ENCODE peak calls at places on chromosomes 13 and 19, in ten cellular contexts. One of them, this sample, is unnamed.

GRCh38 chr19:57435062-57435978 is at the start of gene ZNF749:
- DNase-seq in H9: peak; percentile 99
- DNase-seq in AG09319: peak; percentile 90
- DNase-seq in nephron progenitor cell: peak; percentile 95
- DNase-seq in OCI-LY7: peak; percentile 98
- DNase-seq in CD8-positive, alpha-beta T cell: peak; percentile 94
- DNase-seq in fibroblast of mammary gland: peak; percentile 98
- DNase-seq in esophagus squamous epithelium: peak; percentile 97
- DNase-seq in keratinocyte: peak; percentile 94
- DNase-seq in mucosa of descending colon: peak; percentile 97
- DNase-seq in this sample: peak; percentile 95

GRCh38 chr13:74571811-74572210 is 437.6 kb upstream of the KLF12 start:
- DNase-seq in H9: no peak
- DNase-seq in AG09319: no peak
- DNase-seq in nephron progenitor cell: no peak
- DNase-seq in OCI-LY7: no peak
- DNase-seq in CD8-positive, alpha-beta T cell: no peak
- DNase-seq in fibroblast of mammary gland: no peak
- DNase-seq in esophagus squamous epithelium: no peak
- DNase-seq in keratinocyte: no peak
- DNase-seq in mucosa of descending colon: no peak
- DNase-seq in this sample: no peak

GRCh38 chr19:45206328-45206727 is 27.7 kb downstream of the BLOC1S3 start:
- DNase-seq in H9: no peak
- DNase-seq in AG09319: no peak
- DNase-seq in nephron progenitor cell: no peak
- DNase-seq in OCI-LY7: no peak
- DNase-seq in CD8-positive, alpha-beta T cell: no peak
- DNase-seq in fibroblast of mammary gland: no peak
- DNase-seq in esophagus squamous epithelium: no peak
- DNase-seq in keratinocyte: no peak
- DNase-seq in mucosa of descending colon: no peak
- DNase-seq in this sample: no peak

GRCh38 chr13:59677966-59678814 is 485.5 kb downstream of the DIAPH3 start:
- DNase-seq in H9: no peak
- DNase-seq in AG09319: peak; percentile 22
- DNase-seq in nephron progenitor cell: no peak
- DNase-seq in OCI-LY7: peak; percentile 22
- DNase-seq in CD8-positive, alpha-beta T cell: no peak
- DNase-seq in fibroblast of mammary gland: peak; percentile 67
- DNase-seq in esophagus squamous epithelium: no peak
- DNase-seq in keratinocyte: peak; percentile 5
- DNase-seq in mucosa of descending colon: no peak
- DNase-seq in this sample: peak; percentile 25

GRCh38 chr19:1259206-1259872 is 9.8 kb upstream of the CIRBP start:
- DNase-seq in H9: peak; percentile 90
- DNase-seq in AG09319: no peak
- DNase-seq in nephron progenitor cell: peak; percentile 74
- DNase-seq in OCI-LY7: peak; percentile 79
- DNase-seq in CD8-positive, alpha-beta T cell: peak; percentile 65
- DNase-seq in fibroblast of mammary gland: peak; percentile 68
- DNase-seq in esophagus squamous epithelium: no peak
- DNase-seq in keratinocyte: no peak
- DNase-seq in mucosa of descending colon: peak; percentile 95
- DNase-seq in this sample: peak; percentile 77

GRCh38 chr13:45055902-45056648 is 64.2 kb upstream of the GTF2F2 start:
- DNase-seq in H9: no peak
- DNase-seq in AG09319: peak; percentile 19
- DNase-seq in nephron progenitor cell: no peak
- DNase-seq in OCI-LY7: no peak
- DNase-seq in CD8-positive, alpha-beta T cell: no peak
- DNase-seq in fibroblast of mammary gland: peak; percentile 90
- DNase-seq in esophagus squamous epithelium: no peak
- DNase-seq in keratinocyte: peak; percentile 69
- DNase-seq in mucosa of descending colon: no peak
- DNase-seq in this sample: no peak

GRCh38 chr13:112464720-112465119 is 88.6 kb downstream of the SPACA7 start:
- DNase-seq in H9: no peak
- DNase-seq in AG09319: no peak
- DNase-seq in nephron progenitor cell: no peak
- DNase-seq in OCI-LY7: no peak
- DNase-seq in CD8-positive, alpha-beta T cell: no peak
- DNase-seq in fibroblast of mammary gland: no peak
- DNase-seq in esophagus squamous epithelium: no peak
- DNase-seq in keratinocyte: no peak
- DNase-seq in mucosa of descending colon: peak; percentile 15
- DNase-seq in this sample: no peak

GRCh38 chr19:8641908-8642547 is 11.6 kb downstream of the NFILZ start:
- DNase-seq in H9: no peak
- DNase-seq in AG09319: no peak
- DNase-seq in nephron progenitor cell: no peak
- DNase-seq in OCI-LY7: peak; percentile 25
- DNase-seq in CD8-positive, alpha-beta T cell: no peak
- DNase-seq in fibroblast of mammary gland: peak; percentile 64
- DNase-seq in esophagus squamous epithelium: no peak
- DNase-seq in keratinocyte: no peak
- DNase-seq in mucosa of descending colon: no peak
- DNase-seq in this sample: peak; percentile 53

GRCh38 chr13:34654203-34654602 is 287.9 kb upstream of the NBEA start:
- DNase-seq in H9: no peak
- DNase-seq in AG09319: no peak
- DNase-seq in nephron progenitor cell: no peak
- DNase-seq in OCI-LY7: no peak
- DNase-seq in CD8-positive, alpha-beta T cell: no peak
- DNase-seq in fibroblast of mammary gland: peak; percentile 18
- DNase-seq in esophagus squamous epithelium: no peak
- DNase-seq in keratinocyte: no peak
- DNase-seq in mucosa of descending colon: no peak
- DNase-seq in this sample: no peak

GRCh38 chr13:30705672-30706071 is 29.7 kb upstream of the ALOX5AP start:
- DNase-seq in H9: no peak
- DNase-seq in AG09319: no peak
- DNase-seq in nephron progenitor cell: no peak
- DNase-seq in OCI-LY7: no peak
- DNase-seq in CD8-positive, alpha-beta T cell: no peak
- DNase-seq in fibroblast of mammary gland: no peak
- DNase-seq in esophagus squamous epithelium: no peak
- DNase-seq in keratinocyte: peak; percentile 19
- DNase-seq in mucosa of descending colon: no peak
- DNase-seq in this sample: no peak

GRCh38 chr13:98576215-98576945 is 527 bp downstream of the STK24 start:
- DNase-seq in H9: no peak
- DNase-seq in AG09319: no peak
- DNase-seq in nephron progenitor cell: peak; percentile 59
- DNase-seq in OCI-LY7: peak; percentile 45
- DNase-seq in CD8-positive, alpha-beta T cell: peak; percentile 34
- DNase-seq in fibroblast of mammary gland: no peak
- DNase-seq in esophagus squamous epithelium: no peak
- DNase-seq in keratinocyte: no peak
- DNase-seq in mucosa of descending colon: peak; percentile 80
- DNase-seq in this sample: peak; percentile 71

GRCh38 chr19:5154129-5154798 is 185.4 kb downstream of the KDM4B start:
- DNase-seq in H9: peak; percentile 79
- DNase-seq in AG09319: no peak
- DNase-seq in nephron progenitor cell: peak; percentile 69
- DNase-seq in OCI-LY7: peak; percentile 49
- DNase-seq in CD8-positive, alpha-beta T cell: peak; percentile 25
- DNase-seq in fibroblast of mammary gland: peak; percentile 10
- DNase-seq in esophagus squamous epithelium: no peak
- DNase-seq in keratinocyte: no peak
- DNase-seq in mucosa of descending colon: no peak
- DNase-seq in this sample: peak; percentile 77

GRCh38 chr19:15107056-15108010 is at the start of gene SYDE1:
- DNase-seq in H9: peak; percentile 81
- DNase-seq in AG09319: no peak
- DNase-seq in nephron progenitor cell: peak; percentile 62
- DNase-seq in OCI-LY7: no peak
- DNase-seq in CD8-positive, alpha-beta T cell: no peak
- DNase-seq in fibroblast of mammary gland: peak; percentile 45
- DNase-seq in esophagus squamous epithelium: no peak
- DNase-seq in keratinocyte: no peak
- DNase-seq in mucosa of descending colon: no peak
- DNase-seq in this sample: peak; percentile 44

GRCh38 chr19:46963093-46963734 is 56.4 kb upstream of the NPAS1 start:
- DNase-seq in H9: no peak
- DNase-seq in AG09319: peak; percentile 87
- DNase-seq in nephron progenitor cell: no peak
- DNase-seq in OCI-LY7: no peak
- DNase-seq in CD8-positive, alpha-beta T cell: no peak
- DNase-seq in fibroblast of mammary gland: peak; percentile 97
- DNase-seq in esophagus squamous epithelium: no peak
- DNase-seq in keratinocyte: no peak
- DNase-seq in mucosa of descending colon: no peak
- DNase-seq in this sample: no peak

GRCh38 chr13:58085819-58086218 is 454.3 kb downstream of the PCDH17 start:
- DNase-seq in H9: no peak
- DNase-seq in AG09319: no peak
- DNase-seq in nephron progenitor cell: no peak
- DNase-seq in OCI-LY7: no peak
- DNase-seq in CD8-positive, alpha-beta T cell: no peak
- DNase-seq in fibroblast of mammary gland: no peak
- DNase-seq in esophagus squamous epithelium: no peak
- DNase-seq in keratinocyte: no peak
- DNase-seq in mucosa of descending colon: no peak
- DNase-seq in this sample: no peak

GRCh38 chr13:27203854-27204253 is 32.2 kb upstream of the USP12 start:
- DNase-seq in H9: no peak
- DNase-seq in AG09319: no peak
- DNase-seq in nephron progenitor cell: no peak
- DNase-seq in OCI-LY7: no peak
- DNase-seq in CD8-positive, alpha-beta T cell: no peak
- DNase-seq in fibroblast of mammary gland: peak; percentile 50
- DNase-seq in esophagus squamous epithelium: no peak
- DNase-seq in keratinocyte: no peak
- DNase-seq in mucosa of descending colon: no peak
- DNase-seq in this sample: no peak

GRCh38 chr19:15136234-15136954 is 29.2 kb downstream of the SYDE1 start:
- DNase-seq in H9: no peak
- DNase-seq in AG09319: no peak
- DNase-seq in nephron progenitor cell: no peak
- DNase-seq in OCI-LY7: no peak
- DNase-seq in CD8-positive, alpha-beta T cell: no peak
- DNase-seq in fibroblast of mammary gland: no peak
- DNase-seq in esophagus squamous epithelium: no peak
- DNase-seq in keratinocyte: no peak
- DNase-seq in mucosa of descending colon: no peak
- DNase-seq in this sample: no peak

GRCh38 chr13:25659091-25659502 is 287.3 kb downstream of the ATP8A2 start:
- DNase-seq in H9: no peak
- DNase-seq in AG09319: no peak
- DNase-seq in nephron progenitor cell: no peak
- DNase-seq in OCI-LY7: no peak
- DNase-seq in CD8-positive, alpha-beta T cell: no peak
- DNase-seq in fibroblast of mammary gland: no peak
- DNase-seq in esophagus squamous epithelium: no peak
- DNase-seq in keratinocyte: no peak
- DNase-seq in mucosa of descending colon: no peak
- DNase-seq in this sample: no peak

GRCh38 chr19:34135033-34135370 is 37.3 kb upstream of the LSM14A start:
- DNase-seq in H9: no peak
- DNase-seq in AG09319: no peak
- DNase-seq in nephron progenitor cell: peak; percentile 10
- DNase-seq in OCI-LY7: no peak
- DNase-seq in CD8-positive, alpha-beta T cell: no peak
- DNase-seq in fibroblast of mammary gland: no peak
- DNase-seq in esophagus squamous epithelium: no peak
- DNase-seq in keratinocyte: no peak
- DNase-seq in mucosa of descending colon: no peak
- DNase-seq in this sample: no peak

GRCh38 chr19:54462713-54463530 is 656 bp downstream of the LENG9 start:
- DNase-seq in H9: peak; percentile 81
- DNase-seq in AG09319: no peak
- DNase-seq in nephron progenitor cell: peak; percentile 59
- DNase-seq in OCI-LY7: peak; percentile 62
- DNase-seq in CD8-positive, alpha-beta T cell: peak; percentile 58
- DNase-seq in fibroblast of mammary gland: peak; percentile 60
- DNase-seq in esophagus squamous epithelium: no peak
- DNase-seq in keratinocyte: no peak
- DNase-seq in mucosa of descending colon: peak; percentile 85
- DNase-seq in this sample: peak; percentile 67
- TF ChIP-seq CTCF in H9: peak; percentile 56
- TF ChIP-seq CTCF in AG09319: peak; percentile 16
- TF ChIP-seq CTCF in nephron progenitor cell: no peak
- TF ChIP-seq CTCF in OCI-LY7: peak; percentile 10
- TF ChIP-seq CTCF in CD8-positive, alpha-beta T cell: no peak
- TF ChIP-seq CTCF in fibroblast of mammary gland: no peak
- TF ChIP-seq CTCF in esophagus squamous epithelium: peak; percentile 21
- TF ChIP-seq CTCF in keratinocyte: peak; percentile 49
- TF ChIP-seq CTCF in mucosa of descending colon: peak; percentile 14
- TF ChIP-seq CTCF in this sample: no peak

DNA sequence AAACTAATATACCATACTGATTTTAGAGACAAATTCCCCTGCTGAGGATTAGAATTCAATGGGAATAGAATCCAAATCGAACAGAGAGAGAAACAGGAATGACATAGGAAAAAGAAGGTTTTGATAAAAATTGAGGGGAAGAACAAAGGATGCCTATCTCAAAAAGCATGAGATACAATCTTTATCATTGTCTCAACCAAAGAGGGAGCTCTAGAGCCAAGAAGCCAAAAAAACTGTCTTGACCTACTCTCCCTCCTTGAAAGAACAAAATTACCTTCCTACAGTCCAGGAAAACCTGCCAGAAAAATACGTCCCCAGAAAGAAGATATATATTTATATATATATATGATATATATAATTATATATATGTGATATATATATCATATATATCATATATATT is 39.2 kb upstream of the MIR17HG start:
- DNase-seq in H9: no peak
- DNase-seq in AG09319: no peak
- DNase-seq in nephron progenitor cell: no peak
- DNase-seq in OCI-LY7: peak; percentile 62
- DNase-seq in CD8-positive, alpha-beta T cell: no peak
- DNase-seq in fibroblast of mammary gland: no peak
- DNase-seq in esophagus squamous epithelium: no peak
- DNase-seq in keratinocyte: no peak
- DNase-seq in mucosa of descending colon: no peak
- DNase-seq in this sample: peak; percentile 11
- TF ChIP-seq CTCF in H9: peak; percentile 53
- TF ChIP-seq CTCF in AG09319: no peak
- TF ChIP-seq CTCF in nephron progenitor cell: no peak
- TF ChIP-seq CTCF in OCI-LY7: no peak
- TF ChIP-seq CTCF in CD8-positive, alpha-beta T cell: no peak
- TF ChIP-seq CTCF in fibroblast of mammary gland: no peak
- TF ChIP-seq CTCF in esophagus squamous epithelium: no peak
- TF ChIP-seq CTCF in keratinocyte: peak; percentile 5
- TF ChIP-seq CTCF in mucosa of descending colon: no peak
- TF ChIP-seq CTCF in this sample: peak; percentile 27

GRCh38 chr19:6279931-6280591 is at the start of gene MLLT1:
- DNase-seq in H9: peak; percentile 97
- DNase-seq in AG09319: peak; percentile 96
- DNase-seq in nephron progenitor cell: peak; percentile 98
- DNase-seq in OCI-LY7: peak; percentile 97
- DNase-seq in CD8-positive, alpha-beta T cell: peak; percentile 92
- DNase-seq in fibroblast of mammary gland: peak; percentile 94
- DNase-seq in esophagus squamous epithelium: peak; percentile 66
- DNase-seq in keratinocyte: peak; percentile 67
- DNase-seq in mucosa of descending colon: peak; percentile 98
- DNase-seq in this sample: peak; percentile 100
- TF ChIP-seq CTCF in H9: peak; percentile 79
- TF ChIP-seq CTCF in AG09319: peak; percentile 49
- TF ChIP-seq CTCF in nephron progenitor cell: peak; percentile 42
- TF ChIP-seq CTCF in OCI-LY7: peak; percentile 78
- TF ChIP-seq CTCF in CD8-positive, alpha-beta T cell: peak; percentile 85
- TF ChIP-seq CTCF in fibroblast of mammary gland: peak; percentile 28
- TF ChIP-seq CTCF in esophagus squamous epithelium: peak; percentile 69
- TF ChIP-seq CTCF in keratinocyte: peak; percentile 62
- TF ChIP-seq CTCF in mucosa of descending colon: peak; percentile 73
- TF ChIP-seq CTCF in this sample: peak; percentile 64

GRCh38 chr19:28985201-28985600 is 227.8 kb downstream of the UQCRFS1 start:
- DNase-seq in H9: no peak
- DNase-seq in AG09319: no peak
- DNase-seq in nephron progenitor cell: no peak
- DNase-seq in OCI-LY7: no peak
- DNase-seq in CD8-positive, alpha-beta T cell: no peak
- DNase-seq in fibroblast of mammary gland: no peak
- DNase-seq in esophagus squamous epithelium: no peak
- DNase-seq in keratinocyte: no peak
- DNase-seq in mucosa of descending colon: no peak
- DNase-seq in this sample: no peak
- TF ChIP-seq CTCF in H9: no peak
- TF ChIP-seq CTCF in AG09319: no peak
- TF ChIP-seq CTCF in nephron progenitor cell: no peak
- TF ChIP-seq CTCF in OCI-LY7: no peak
- TF ChIP-seq CTCF in CD8-positive, alpha-beta T cell: no peak
- TF ChIP-seq CTCF in fibroblast of mammary gland: no peak
- TF ChIP-seq CTCF in esophagus squamous epithelium: no peak
- TF ChIP-seq CTCF in keratinocyte: no peak
- TF ChIP-seq CTCF in mucosa of descending colon: no peak
- TF ChIP-seq CTCF in this sample: no peak